ENCODE peak calls at places on chromosomes 16 and 17, in ten cellular contexts. G is cardiac septum; F is psoas muscle; P is neuronal stem cell; M is heart right ventricle; Y is fibroblast of pulmonary artery; Q is HFFc6; R is stimulated activated CD4-positive, alpha-beta T cell treated with anti-CD3 and anti-CD28 coated beads, Interleukin-1b, Interleukin-23, amount 100 ng/mL, for 1 hour; S is neural crest cell; W is amygdala. I is an unnamed sample.

GRCh38 chr16:9706217-9706616 is 476.0 kb downstream of the GRIN2A start:
- DNase-seq in W (no peak), M (no peak), R (no peak), F (no peak), S (no peak), G (no peak), P (no peak), Y (peak), Q (no peak), I (no peak)

GRCh38 chr16:15887283-15887682 is 1.1 kb downstream of the CEP20 start:
- DNase-seq in G (no peak), Q (no peak), M (no peak), F (no peak), Y (no peak), W (no peak), R (no peak), P (no peak), S (no peak), I (no peak)

GRCh38 chr17:59783221-59784016 is 76.0 kb downstream of the VMP1 start:
- DNase-seq in R (no peak), S (no peak), W (no peak), M (no peak), F (no peak), Y (peak), P (no peak), G (no peak), Q (peak), I (no peak)

GRCh38 chr16:54493594-54493993 is 207.0 kb upstream of the IRX3 start:
- DNase-seq in Q (no peak), W (no peak), G (no peak), Y (peak), S (no peak), M (no peak), F (no peak), P (no peak), R (no peak), I (no peak)

GRCh38 chr17:11618861-11619566 is 20.7 kb downstream of the DNAH9 start:
- DNase-seq in F (no peak), W (no peak), P (no peak), M (no peak), G (no peak), S (no peak), R (no peak), Y (no peak), Q (no peak), I (no peak)

GRCh38 chr17:83153681-83154310 is 74.4 kb downstream of the METRNL start:
- DNase-seq in R (no peak), G (peak), M (no peak), W (no peak), F (no peak), Y (no peak), P (no peak), S (no peak), Q (no peak), I (no peak)

GRCh38 chr17:40314557-40314953 is 5.6 kb downstream of the RARA start:
- DNase-seq in P (no peak), W (no peak), M (peak), Q (peak), G (peak), Y (peak), S (no peak), R (peak), F (peak), I (peak)

GRCh38 chr17:1241904-1242303 is 28.3 kb upstream of the BHLHA9 start:
- DNase-seq in F (no peak), G (no peak), P (no peak), Q (no peak), Y (peak), R (no peak), M (no peak), W (no peak), S (no peak), I (no peak)

GRCh38 chr17:16377804-16378400 is 3.0 kb upstream of the UBB start:
- DNase-seq in Q (peak), F (peak), R (no peak), S (no peak), M (no peak), W (peak), Y (peak), P (no peak), G (no peak), I (no peak)

GRCh38 chr17:71632328-71632727 is 488.5 kb upstream of the SOX9 start:
- DNase-seq in S (no peak), Y (peak), Q (peak), W (no peak), M (no peak), G (no peak), P (no peak), R (no peak), F (no peak), I (no peak)

GRCh38 chr16:88917146-88917914 is 50.9 kb upstream of the PABPN1L start:
- DNase-seq in P (no peak), M (no peak), S (no peak), W (no peak), Y (no peak), R (no peak), G (no peak), Q (no peak), F (no peak), I (no peak)

GRCh38 chr16:30359871-30360170 is 4.7 kb upstream of the CD2BP2 start:
- DNase-seq in R (no peak), Q (no peak), G (no peak), S (no peak), M (no peak), F (no peak), W (no peak), P (no peak), Y (no peak), I (no peak)

GRCh38 chr16:25097304-25097988 is 14.1 kb upstream of the LCMT1 start:
- DNase-seq in G (no peak), F (no peak), M (no peak), Q (peak), W (no peak), Y (no peak), P (no peak), S (no peak), R (no peak), I (no peak)

GRCh38 chr17:78510141-78510935 is 66.9 kb downstream of the DNAH17 start:
- DNase-seq in Q (no peak), Y (no peak), R (no peak), F (no peak), W (no peak), P (no peak), G (no peak), M (no peak), S (no peak), I (no peak)

GRCh38 chr16:27779719-27780161 is 229.8 kb downstream of the KATNIP start:
- DNase-seq in S (peak), Y (peak), P (peak), W (peak), Q (peak), F (no peak), M (no peak), R (no peak), G (no peak), I (peak)

GRCh38 chr17:41565338-41565737 is 6.5 kb downstream of the KRT9 start:
- DNase-seq in Q (no peak), F (no peak), Y (no peak), P (no peak), R (no peak), G (no peak), W (no peak), M (no peak), S (no peak), I (no peak)

GRCh38 chr16:61820398-61820797 is 215.8 kb downstream of the CDH8 start:
- DNase-seq in M (no peak), P (no peak), Q (no peak), G (no peak), Y (peak), F (no peak), S (no peak), R (no peak), W (no peak), I (no peak)

GRCh38 chr17:59616253-59616920 is 3.3 kb upstream of the CLTC start:
- DNase-seq in S (no peak), W (no peak), R (no peak), F (no peak), P (no peak), Q (no peak), Y (no peak), M (no peak), G (no peak), I (no peak)

GRCh38 chr17:45093444-45094110 is 32.5 kb downstream of the NMT1 start:
- DNase-seq in Q (no peak), W (no peak), Y (no peak), F (peak), M (no peak), G (no peak), P (no peak), R (no peak), S (no peak), I (no peak)

GRCh38 chr17:57677858-57678257 is 67.2 kb downstream of the CCDC182 start:
- DNase-seq in W (no peak), S (no peak), Q (no peak), F (no peak), R (no peak), G (peak), Y (no peak), M (no peak), P (no peak), I (no peak)

I was measured in frontal cortex.